ENCODE peak calls at places on chromosomes 1 and 21, in four cellular contexts. L, I, S and P are unnamed samples.

GRCh38 chr1:119871881-119872280 is 24.4 kb downstream of the ADAM30 start:
- DNase-seq in L (no peak), I (no peak), S (no peak), P (no peak)

GRCh38 chr1:203289281-203289981 is 15.9 kb upstream of the BTG2 start:
- DNase-seq in L (peak; percentile 62), I (no peak), S (peak; percentile 45), P (peak; percentile 93)

GRCh38 chr1:56028244-56028643 is 551.1 kb downstream of the PLPP3 start:
- DNase-seq in L (no peak), I (no peak), S (no peak), P (no peak)

GRCh38 chr1:44048816-44049215 is 17.6 kb upstream of the SLC6A9 start:
- DNase-seq in L (no peak), I (no peak), S (no peak), P (no peak)

GRCh38 chr1:205440476-205441317 is 15.1 kb downstream of the BLACAT1 start:
- DNase-seq in L (peak; percentile 42), I (peak; percentile 66), S (peak; percentile 26), P (peak; percentile 68)

GRCh38 chr1:24572301-24572700 is 16.4 kb downstream of the NCMAP start:
- DNase-seq in L (no peak), I (no peak), S (no peak), P (no peak)

GRCh38 chr1:204421441-204421840 is 9.8 kb upstream of the PPP1R15B start:
- DNase-seq in L (no peak), I (no peak), S (peak; percentile 5), P (no peak)

GRCh38 chr1:201184734-201185453 is 5.7 kb upstream of the IGFN1 start:
- DNase-seq in L (no peak), I (peak; percentile 65), S (peak; percentile 65), P (peak; percentile 24)

GRCh38 chr1:221777434-221778072 is 35.7 kb upstream of the DUSP10 start:
- DNase-seq in L (peak; percentile 77), I (no peak), S (no peak), P (no peak)

GRCh38 chr1:195794225-195794624 is 814.0 kb downstream of the KCNT2 start:
- DNase-seq in L (no peak), I (no peak), S (no peak), P (no peak)

GRCh38 chr1:32939655-32940371 is 24.8 kb downstream of the RNF19B start:
- DNase-seq in L (no peak), I (no peak), S (no peak), P (no peak)

GRCh38 chr1:20068722-20069121 is 1.3 kb upstream of the PLA2G5 start:
- DNase-seq in L (no peak), I (no peak), S (no peak), P (no peak)

GRCh38 chr1:910311-910880 is 13.3 kb upstream of the SAMD11 start:
- DNase-seq in L (no peak), I (peak; percentile 1), S (no peak), P (no peak)

GRCh38 chr1:91754348-91754747 is 131.6 kb downstream of the TGFBR3 start:
- DNase-seq in L (no peak), I (no peak), S (peak; percentile 55), P (no peak)

GRCh38 chr1:20507564-20508410 is at the start of gene MUL1:
- DNase-seq in L (no peak), I (peak; percentile 94), S (peak; percentile 95), P (peak; percentile 92)

GRCh38 chr1:159867322-159868064 is 5.0 kb upstream of the VSIG8 start:
- DNase-seq in L (no peak), I (no peak), S (peak; percentile 52), P (no peak)

GRCh38 chr1:219587817-219588561 is 24.9 kb downstream of the ZC3H11B start:
- DNase-seq in L (no peak), I (no peak), S (peak; percentile 32), P (no peak)

GRCh38 chr1:5994713-5995621 is 2.7 kb upstream of the NPHP4 start:
- DNase-seq in L (peak; percentile 47), I (no peak), S (no peak), P (no peak)

GRCh38 chr1:29410476-29410875 is 174.2 kb downstream of the PTPRU start:
- DNase-seq in L (no peak), I (peak; percentile 18), S (peak; percentile 2), P (no peak)

GRCh38 chr1:228370941-228371740 is 35.5 kb downstream of the TRIM11 start:
- DNase-seq in L (no peak), I (no peak), S (peak; percentile 51), P (no peak)

GRCh38 chr1:169003864-169004516 is 102.5 kb upstream of the ATP1B1 start:
- DNase-seq in L (no peak), I (no peak), S (peak; percentile 55), P (no peak)

GRCh38 chr1:237012789-237013383 is 8.6 kb upstream of the MT1HL1 start:
- DNase-seq in L (no peak), I (no peak), S (no peak), P (no peak)

GRCh38 chr1:237012361-237012760 is 8.1 kb upstream of the MT1HL1 start:
- DNase-seq in L (no peak), I (no peak), S (no peak), P (no peak)

GRCh38 chr1:237007147-237007881 is 3.1 kb upstream of the MT1HL1 start:
- DNase-seq in L (no peak), I (no peak), S (no peak), P (no peak)

GRCh38 chr1:237013608-237014007 is 9.4 kb upstream of the MT1HL1 start:
- DNase-seq in L (no peak), I (no peak), S (no peak), P (no peak)

GRCh38 chr1:237011432-237011831 is 7.2 kb upstream of the MT1HL1 start:
- DNase-seq in L (no peak), I (no peak), S (no peak), P (no peak)
- H3K9me3 ChIP-seq in L (no peaks in the 10 kb centered on the region), I (no peaks in the 10 kb centered on the region), S (no peaks in the 10 kb centered on the region), P (no peaks in the 10 kb centered on the region)

DNA sequence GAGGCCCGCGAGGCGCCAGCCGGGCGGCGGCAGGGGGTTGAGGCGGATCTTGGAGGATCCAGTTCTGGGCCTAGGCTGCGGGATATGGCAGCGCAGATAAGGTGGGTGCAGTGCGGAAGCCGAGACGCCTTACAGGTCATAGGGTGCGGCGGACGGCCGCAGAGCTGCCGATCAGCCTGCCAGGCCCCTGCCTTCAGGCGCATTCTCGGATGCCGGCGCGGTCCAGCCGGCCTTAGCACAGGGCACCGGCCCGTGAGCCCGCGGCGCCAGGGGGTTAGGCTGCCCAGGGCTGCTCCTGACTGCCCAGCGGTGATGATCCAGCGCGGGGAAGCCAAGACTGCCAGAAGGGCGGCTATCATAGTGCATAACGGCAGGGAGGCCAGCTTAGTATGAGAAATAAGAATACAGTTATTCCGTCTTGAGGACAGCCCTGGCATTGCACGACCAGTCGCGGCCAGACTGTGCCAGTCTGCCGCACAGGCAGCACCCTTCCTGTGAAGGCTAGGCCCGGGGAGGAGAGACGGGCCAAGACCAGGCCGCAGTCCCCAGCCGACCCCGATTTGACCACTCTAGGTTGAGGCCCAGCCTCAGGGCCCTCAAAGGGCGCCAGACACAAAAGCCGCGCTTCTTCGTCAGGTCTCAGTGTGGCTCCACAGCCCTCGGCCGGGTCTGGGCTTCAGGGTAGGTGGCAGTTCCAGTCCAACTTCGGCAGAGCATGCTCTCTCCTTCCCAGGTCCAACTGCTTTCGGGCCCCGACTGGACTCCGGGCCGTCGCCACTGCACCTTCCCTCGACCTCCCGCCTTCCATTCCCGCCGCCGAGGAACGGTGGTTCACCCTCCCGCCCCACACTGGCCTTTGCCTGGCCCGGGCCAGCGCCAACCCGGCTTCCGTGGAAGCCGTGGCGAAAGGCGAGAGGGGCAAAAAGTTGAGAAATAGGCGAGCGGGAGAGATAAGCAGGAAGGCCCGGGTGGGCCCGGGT is 880 bp downstream of the ALX3 start:
- DNase-seq in L (no peak), I (peak; percentile 68), S (no peak), P (no peak)
- H3K4me3 ChIP-seq in L (no peak overlapping the region), I (peak overlapping the region; percentile 50), S (no peak overlapping the region), P (no peak overlapping the region)

DNA sequence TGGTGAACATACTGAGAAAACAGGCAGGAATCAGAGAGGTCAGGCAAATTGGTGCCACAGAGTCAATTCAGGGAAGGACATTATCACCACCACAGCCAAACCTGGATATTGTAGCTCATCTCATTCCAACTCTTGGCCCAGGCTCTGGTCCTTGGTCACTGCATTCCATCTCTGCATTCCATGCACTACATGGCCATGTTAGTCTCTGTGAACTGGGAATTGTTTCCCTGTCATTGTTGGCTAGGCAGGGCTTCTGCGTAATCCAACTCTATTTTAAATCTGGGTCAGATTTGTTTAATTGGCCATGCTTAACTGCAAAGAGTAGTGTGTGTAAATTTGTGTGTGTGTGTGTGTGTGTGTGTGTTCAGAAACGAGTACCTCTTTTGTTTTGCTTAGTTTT is 837.6 kb upstream of the ADAMTS5 start:
- DNase-seq in L (no peak), I (peak; percentile 21), S (no peak), P (no peak)
- H2AFZ ChIP-seq in L (no peak overlapping the region), I (no peak overlapping the region), S (no peak overlapping the region), P (no peak overlapping the region)

GRCh38 chr1:2834146-2834475 is 32.6 kb upstream of the TTC34 start:
- DNase-seq in L (no peak), I (no peak), S (no peak), P (no peak)

GRCh38 chr1:2836333-2836970 is 35.0 kb upstream of the TTC34 start:
- DNase-seq in L (no peak), I (no peak), S (no peak), P (no peak)

GRCh38 chr1:2837316-2837715 is 35.8 kb upstream of the TTC34 start:
- DNase-seq in L (no peak), I (no peak), S (no peak), P (no peak)

GRCh38 chr1:2834741-2835564 is 33.5 kb upstream of the TTC34 start:
- DNase-seq in L (no peak), I (no peak), S (no peak), P (no peak)

DNA sequence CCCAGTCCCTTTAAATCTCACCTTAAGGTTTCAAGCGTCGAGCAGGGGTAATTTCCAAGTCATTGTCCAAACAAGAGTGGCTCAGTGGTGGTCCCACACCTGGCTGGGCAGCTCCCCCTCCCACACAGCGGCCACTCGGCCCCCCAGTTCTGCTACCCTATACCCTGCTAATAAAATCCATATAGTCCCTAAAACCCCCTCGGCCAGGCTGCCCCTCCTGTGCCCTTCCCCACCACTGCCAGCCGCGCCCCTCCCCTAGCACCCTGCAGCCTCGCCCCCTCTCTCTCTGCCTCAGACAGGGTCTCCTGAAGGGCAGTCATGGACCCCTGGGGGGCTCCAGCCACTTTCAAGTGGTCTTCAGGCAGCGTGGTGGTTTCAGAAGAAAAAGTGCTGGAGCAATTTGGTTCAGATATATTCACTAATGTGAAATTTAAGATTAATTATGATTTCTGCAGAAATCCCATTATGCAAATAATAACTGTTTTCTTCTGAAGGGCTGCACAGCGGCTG is 34.2 kb upstream of the TTC34 start:
- DNase-seq in L (no peak), I (no peak), S (no peak), P (no peak)
- H3K9me3 ChIP-seq in L (no peaks in the 10 kb centered on the region), I (peaks cover 8% of the 10 kb centered on the region), S (peaks cover 59% of the 10 kb centered on the region), P (no peaks in the 10 kb centered on the region)

GRCh38 chr1:114610546-114611245 is 29.3 kb upstream of the BCAS2 start:
- DNase-seq in L (no peak), I (no peak), S (no peak), P (no peak)

GRCh38 chr1:114607223-114607622 is 25.8 kb upstream of the BCAS2 start:
- DNase-seq in L (no peak), I (no peak), S (peak; percentile 33), P (no peak)

GRCh38 chr1:114609826-114610225 is 28.4 kb upstream of the BCAS2 start:
- DNase-seq in L (no peak), I (no peak), S (no peak), P (peak; percentile 1)
- H3K4me3 ChIP-seq in L (no peak overlapping the region), I (no peak overlapping the region), S (no peak overlapping the region), P (no peak overlapping the region)